ENCODE peak calls at places on chromosomes 1 and 21, in four cellular contexts. A, C, M and O are unnamed samples.
A peak's percentile ranks its signal among the peaks of the same experiment; 100 is the strongest.

GRCh38 chr1:172851871-172852270 is 193.0 kb downstream of the FASLG start:
- DNase-seq in A (no peak), C (no peak), M (no peak), O (no peak)

GRCh38 chr21:30058928-30059327 is 107.7 kb downstream of the CLDN17 start:
- DNase-seq in A (no peak), C (no peak), M (no peak), O (no peak)

GRCh38 chr1:226186124-226187018 is at the start of gene ACBD3:
- DNase-seq in A (peak; percentile 91), M (peak; percentile 92), C (peak; percentile 78), O (peak; percentile 79)

GRCh38 chr1:8438449-8438848 is 120.5 kb downstream of the SLC45A1 start:
- DNase-seq in C (no peak), M (no peak), A (no peak), O (no peak)

GRCh38 chr1:151346082-151346768 is 827 bp downstream of the RFX5 start:
- DNase-seq in C (no peak), M (peak; percentile 17), A (no peak), O (no peak)

GRCh38 chr21:28090546-28090945 is 902.1 kb downstream of the LTN1 start:
- DNase-seq in M (no peak), C (no peak), A (no peak), O (no peak)

GRCh38 chr21:29335720-29336119 is 37.0 kb downstream of the BACH1 start:
- DNase-seq in A (no peak), M (peak; percentile 47), C (no peak), O (no peak)

GRCh38 chr1:162631546-162632233 is 574 bp upstream of the DDR2 start:
- DNase-seq in C (peak; percentile 75), A (peak; percentile 42), M (peak; percentile 90), O (no peak)

GRCh38 chr21:45615145-45615711 is 28.3 kb upstream of the PCBP3 start:
- DNase-seq in A (no peak), C (peak; percentile 63), M (no peak), O (peak; percentile 25)

GRCh38 chr1:53508056-53508990 is 49.1 kb downstream of the DMRTB1 start:
- DNase-seq in A (no peak), C (no peak), M (no peak), O (no peak)

GRCh38 chr1:15382601-15383518 is 26.8 kb upstream of the EFHD2 start:
- DNase-seq in C (no peak), A (no peak), M (no peak), O (no peak)

GRCh38 chr1:20717452-20718342 is at the start of gene KIF17:
- DNase-seq in M (peak; percentile 94), A (peak; percentile 77), C (peak; percentile 56), O (peak; percentile 80)

GRCh38 chr1:31771891-31772668 is 7.9 kb upstream of the ADGRB2 start:
- DNase-seq in A (no peak), C (no peak), M (peak; percentile 51), O (no peak)

GRCh38 chr1:178506669-178507068 is 6.2 kb upstream of the TEX35 start:
- DNase-seq in M (no peak), C (no peak), A (no peak), O (no peak)

GRCh38 chr1:180311011-180311730 is 81.1 kb downstream of the LHX4 start:
- DNase-seq in M (peak; percentile 15), A (no peak), C (peak; percentile 50), O (no peak)

GRCh38 chr1:12618661-12619395 is 818 bp upstream of the DHRS3 start:
- DNase-seq in C (peak; percentile 86), M (peak; percentile 85), A (peak; percentile 80), O (peak; percentile 30)

GRCh38 chr21:44704636-44705001 is 6.8 kb downstream of the TSPEAR start:
- DNase-seq in M (no peak), A (no peak), C (no peak), O (no peak)

GRCh38 chr1:88217386-88217785 is 466.7 kb upstream of the PKN2 start:
- DNase-seq in A (no peak), C (no peak), M (no peak), O (no peak)

GRCh38 chr1:3453891-3454810 is at the start of gene ARHGEF16:
- DNase-seq in C (peak; percentile 29), M (peak; percentile 64), A (peak; percentile 46), O (no peak)

GRCh38 chr1:41891403-41891896 is 27.3 kb downstream of the HIVEP3 start:
- DNase-seq in M (no peak), A (peak; percentile 36), C (no peak), O (peak; percentile 39)
- TF ChIP-seq CTCF in M (no peak), A (no peak), C (peak; percentile 29), O (no peak)

GRCh38 chr1:24124980-24125379 is 13.0 kb upstream of the MYOM3 start:
- DNase-seq in M (no peak), C (no peak), A (no peak), O (no peak)

GRCh38 chr1:24126023-24126671 is 14.2 kb upstream of the MYOM3 start:
- DNase-seq in A (no peak), C (peak; percentile 20), M (peak; percentile 44), O (no peak)

GRCh38 chr1:24127801-24128363 is 15.1 kb downstream of the IL22RA1 start:
- DNase-seq in M (no peak), A (no peak), C (no peak), O (no peak)

GRCh38 chr1:24127134-24127800 is 15.3 kb upstream of the MYOM3 start:
- DNase-seq in A (no peak), M (no peak), C (no peak), O (no peak)

DNA sequence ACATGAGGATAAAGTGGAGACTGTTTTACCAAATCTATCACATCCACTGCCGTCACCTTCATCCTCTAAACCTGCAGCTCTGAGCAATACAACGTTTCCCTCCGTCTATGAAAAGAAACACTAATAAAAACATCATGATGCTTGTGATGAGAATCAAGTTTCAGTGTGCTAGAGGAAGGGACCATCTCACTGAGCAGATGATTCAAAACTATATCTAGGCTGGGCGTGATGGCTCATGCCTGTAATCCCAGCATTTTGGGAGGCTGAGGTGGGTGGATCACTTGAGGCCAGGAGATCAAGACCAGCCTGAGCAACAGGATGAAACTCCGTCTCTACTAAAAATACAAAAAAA is 14.7 kb upstream of the MYOM3 start:
- DNase-seq in M (no peak), A (no peak), C (no peak), O (no peak)
- TF ChIP-seq CTCF in M (no peak), A (no peak), C (no peak), O (no peak)

GRCh38 chr1:71417421-71417820 is 336.6 kb upstream of the ZRANB2 start:
- DNase-seq in C (no peak), A (no peak), M (no peak), O (no peak)

GRCh38 chr1:71427066-71427465 is 346.2 kb upstream of the ZRANB2 start:
- DNase-seq in M (no peak), A (no peak), C (no peak), O (no peak)

GRCh38 chr1:71428029-71428428 is 347.2 kb upstream of the ZRANB2 start:
- DNase-seq in C (no peak), M (no peak), A (no peak), O (no peak)

GRCh38 chr1:71424536-71424935 is 343.7 kb upstream of the ZRANB2 start:
- DNase-seq in A (no peak), M (no peak), C (no peak), O (no peak)

GRCh38 chr1:71422221-71422620 is 341.4 kb upstream of the ZRANB2 start:
- DNase-seq in A (no peak), M (no peak), C (no peak), O (no peak)
- TF ChIP-seq CTCF in A (no peak), M (no peak), C (no peak), O (no peak)

GRCh38 chr1:27887215-27888035 is 15.1 kb downstream of the THEMIS2 start:
- DNase-seq in A (no peak), C (no peak), M (no peak), O (no peak)

GRCh38 chr1:27886744-27887143 is 14.4 kb downstream of the THEMIS2 start:
- DNase-seq in A (no peak), M (no peak), C (no peak), O (no peak)

GRCh38 chr1:27889506-27889905 is 17.2 kb downstream of the THEMIS2 start:
- DNase-seq in C (no peak), M (no peak), A (no peak), O (no peak)

GRCh38 chr1:27886353-27886679 is 14.0 kb downstream of the THEMIS2 start:
- DNase-seq in A (no peak), M (no peak), C (no peak), O (no peak)

GRCh38 chr1:27891196-27891889 is 19.0 kb downstream of the THEMIS2 start:
- DNase-seq in A (peak; percentile 36), M (no peak), C (no peak), O (no peak)
- TF ChIP-seq CTCF in A (no peak), M (no peak), C (no peak), O (no peak)

DNA sequence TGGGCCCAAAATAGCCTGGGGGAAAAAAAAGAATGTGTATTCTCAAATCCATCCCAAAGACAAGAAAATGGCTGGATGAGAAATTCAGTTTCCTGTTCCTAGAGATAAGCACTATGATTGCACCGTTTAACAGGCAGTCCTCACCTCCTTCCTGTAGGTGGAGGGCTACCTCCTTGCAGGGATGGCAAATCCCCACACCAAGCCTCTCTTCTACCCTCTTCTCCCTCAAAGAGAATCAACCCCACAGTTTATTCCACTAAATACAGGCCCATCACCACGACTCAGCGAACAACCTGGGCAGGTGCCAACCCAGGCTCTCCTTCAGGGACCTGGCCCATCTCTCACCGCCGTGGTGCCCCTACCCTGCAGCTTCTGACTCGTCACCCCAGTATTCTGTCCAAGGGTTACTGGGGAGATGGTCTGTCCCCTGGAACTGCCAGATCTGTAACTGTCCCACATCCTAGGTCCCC is 3.4 kb upstream of the CHD5 start:
- DNase-seq in A (no peak), C (no peak), M (peak; percentile 42), O (no peak)
- TF ChIP-seq CTCF in A (no peak), C (peak; percentile 36), M (no peak), O (no peak)

DNA sequence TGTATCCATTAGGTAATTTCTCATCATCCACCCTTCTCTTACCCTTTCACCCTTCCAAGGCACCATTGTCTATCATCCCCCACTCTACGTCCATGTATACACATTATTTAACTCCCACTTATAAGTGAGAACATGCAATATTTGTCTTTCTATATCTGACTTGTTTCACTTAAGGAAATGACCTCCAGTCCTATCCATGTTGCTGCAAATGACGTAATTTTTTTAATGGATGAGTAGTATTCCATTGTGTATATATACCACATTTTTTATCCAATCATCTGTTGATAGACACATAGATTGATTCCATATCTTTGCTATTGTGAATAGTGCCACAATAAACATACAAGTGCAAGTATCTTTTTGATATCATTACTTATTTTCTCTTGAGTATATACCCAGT is 322.9 kb upstream of the CXADR start:
- DNase-seq in C (no peak), M (no peak), A (no peak), O (no peak)
- TF ChIP-seq CTCF in C (no peak), M (no peak), A (no peak), O (no peak)